ENCODE peak calls at places on chromosome X, in six cellular contexts. Z is activated CD8-positive, alpha-beta memory T cell treated with anti-CD3 and anti-CD28 coated beads, Interleukin-2, amount 50 U/mL, for 48 hours; H is cardiac fibroblast; X is activated CD4-positive, alpha-beta T cell treated with anti-CD3 and anti-CD28 coated beads, Interleukin-2, amount 10 ng/mL, durations not matched to agents 7 days and 5 days; K is activated T-cell treated with anti-CD3 and anti-CD28 coated beads for 48 hours; Q is activated naive CD8-positive, alpha-beta T cell treated with anti-CD3 and anti-CD28 coated beads for 36 hours. G is an unnamed sample.

GRCh38 chrX:3026074-3026588 is 15.1 kb upstream of the ARSF start:
- DNase-seq in Z (no peak), H (no peak), X (no peak), K (no peak), Q (no peak), G (no peak)

GRCh38 chrX:47619486-47620302 is at the start of gene SYN1:
- DNase-seq in Z (peak), H (peak), X (peak), K (peak), Q (peak), G (peak)

GRCh38 chrX:119661486-119661885 is 31.5 kb downstream of the SEPTIN6 start:
- DNase-seq in Z (no peak), H (no peak), X (no peak), K (no peak), Q (no peak), G (no peak)

GRCh38 chrX:137565921-137566745 is at the start of gene ZIC3:
- DNase-seq in Z (no peak), H (peak), X (no peak), K (peak), Q (peak), G (peak)

GRCh38 chrX:39814391-39814790 is 283.4 kb downstream of the BCOR start:
- DNase-seq in Z (no peak), H (peak), X (peak), K (no peak), Q (no peak), G (no peak)

GRCh38 chrX:31981546-31982062 is 909.8 kb upstream of the FTHL17 start:
- DNase-seq in Z (no peak), H (no peak), X (no peak), K (no peak), Q (no peak), G (no peak)

GRCh38 chrX:101659601-101660063 is at the start of gene ARMCX2:
- DNase-seq in Z (no peak), H (peak), X (no peak), K (no peak), Q (peak), G (peak)

GRCh38 chrX:9690046-9690445 is 75.6 kb downstream of the GPR143 start:
- DNase-seq in Z (no peak), H (no peak), X (no peak), K (no peak), Q (no peak), G (no peak)

GRCh38 chrX:267771-268261 is 13.4 kb upstream of the PLCXD1 start:
- DNase-seq in Z (no peak), H (no peak), X (no peak), K (no peak), Q (no peak), G (no peak)

GRCh38 chrX:42420431-42420830 is 357.5 kb downstream of the PPP1R2C start:
- DNase-seq in Z (no peak), H (no peak), X (no peak), K (no peak), Q (no peak), G (no peak)

GRCh38 chrX:108001218-108001814 is 19.1 kb upstream of the TEX13B start:
- DNase-seq in Z (no peak), H (peak), X (peak), K (no peak), Q (no peak), G (no peak)

GRCh38 chrX:136453771-136454170 is 34.0 kb upstream of the BRS3 start:
- DNase-seq in Z (no peak), H (no peak), X (no peak), K (no peak), Q (no peak), G (no peak)

GRCh38 chrX:6386837-6387236 is 148.1 kb downstream of the VCX3A start:
- DNase-seq in Z (no peak), H (no peak), X (no peak), K (no peak), Q (no peak), G (no peak)

GRCh38 chrX:78024349-78025108 is 55.1 kb upstream of the PGAM4 start:
- DNase-seq in Z (no peak), H (peak), X (peak), K (no peak), Q (no peak), G (no peak)

GRCh38 chrX:42119076-42119475 is 195.7 kb upstream of the CASK start:
- DNase-seq in Z (no peak), H (peak), X (no peak), K (no peak), Q (no peak), G (no peak)

GRCh38 chrX:150161092-150161672 is 201.9 kb upstream of the MAMLD1 start:
- DNase-seq in Z (no peak), H (no peak), X (no peak), K (no peak), Q (no peak), G (no peak)

GRCh38 chrX:37976153-37976552 is 30.2 kb upstream of the SYTL5 start:
- DNase-seq in Z (no peak), H (peak), X (no peak), K (no peak), Q (no peak), G (no peak)

GRCh38 chrX:50067435-50068292 is 133.1 kb downstream of the AKAP4 start:
- DNase-seq in Z (no peak), H (peak), X (no peak), K (no peak), Q (no peak), G (peak)

GRCh38 chrX:122625821-122626220 is 558.3 kb upstream of the GRIA3 start:
- DNase-seq in Z (no peak), H (no peak), X (no peak), K (no peak), Q (no peak), G (no peak)

GRCh38 chrX:152637649-152638442 is at the start of gene GABRQ:
- DNase-seq in Z (no peak), H (peak), X (no peak), K (peak), Q (peak), G (peak)

G was measured in ecto neural progenitor cell.